ENCODE peak calls at places on chromosome 7, in five cellular contexts. J is choroid plexus epithelial cell; H is ovary; N is GM23248; S is activated CD4-positive, alpha-beta T cell treated with anti-CD3 and anti-CD28 coated beads, Interleukin-2, amount 10 ng/mL, durations not matched to agents 7 days and 5 days. U is an unnamed sample.

GRCh38 chr7:135888740-135889139 is 88.4 kb downstream of the MTPN start:
- DNase-seq in J (no peak), H (no peak), N (no peak), S (no peak), U (no peak)

GRCh38 chr7:26091933-26092332 is 60.1 kb upstream of the NFE2L3 start:
- DNase-seq in J (no peak), H (no peak), N (peak), S (peak), U (no peak)

GRCh38 chr7:140404565-140405080 is 765 bp downstream of the RAB19 start:
- DNase-seq in J (no peak), H (no peak), N (no peak), S (no peak), U (no peak)

GRCh38 chr7:20307901-20308300 is 22.8 kb upstream of the ITGB8 start:
- DNase-seq in J (no peak), H (no peak), N (no peak), S (no peak), U (no peak)

GRCh38 chr7:6226194-6226799 is 46.1 kb downstream of the CYTH3 start:
- DNase-seq in J (peak), H (no peak), N (peak), S (no peak), U (peak)

GRCh38 chr7:127907638-127908040 is 123.6 kb downstream of the LRRC4 start:
- DNase-seq in J (peak), H (no peak), N (no peak), S (no peak), U (no peak)

GRCh38 chr7:130492519-130493274 is 812 bp downstream of the MEST start:
- DNase-seq in J (no peak), H (peak), N (peak), S (no peak), U (no peak)

GRCh38 chr7:3194501-3195141 is 106.4 kb upstream of the SDK1 start:
- DNase-seq in J (peak), H (no peak), N (no peak), S (no peak), U (no peak)

GRCh38 chr7:22980422-22980821 is 33.5 kb downstream of the HYCC1 start:
- DNase-seq in J (peak), H (no peak), N (peak), S (no peak), U (peak)

GRCh38 chr7:50314778-50315177 is 10.3 kb downstream of the IKZF1 start:
- DNase-seq in J (no peak), H (no peak), N (no peak), S (no peak), U (no peak)

GRCh38 chr7:120919466-120919865 is 31.1 kb upstream of the ING3 start:
- DNase-seq in J (no peak), H (no peak), N (no peak), S (no peak), U (no peak)

GRCh38 chr7:105487559-105488218 is 34.4 kb downstream of the PUS7 start:
- DNase-seq in J (peak), H (no peak), N (peak), S (peak), U (peak)

GRCh38 chr7:40746841-40747556 is 612.2 kb downstream of the SUGCT start:
- DNase-seq in J (no peak), H (no peak), N (peak), S (no peak), U (peak)

GRCh38 chr7:41257660-41258059 is 445.2 kb downstream of the INHBA start:
- DNase-seq in J (no peak), H (no peak), N (no peak), S (no peak), U (no peak)

GRCh38 chr7:98643232-98643985 is 26.3 kb downstream of the NPTX2 start:
- DNase-seq in J (no peak), H (no peak), N (no peak), S (no peak), U (no peak)

GRCh38 chr7:41333506-41333905 is 369.4 kb downstream of the INHBA start:
- DNase-seq in J (peak), H (no peak), N (peak), S (no peak), U (no peak)